ENCODE peak calls at places on chromosomes 7 and 10, in five cellular contexts. X is substantia nigra; S is PC-9; M is CD4-positive, alpha-beta memory T cell; U is mammary epithelial cell. Q is an unnamed sample.

GRCh38 chr7:112985377-112985987 is 101.1 kb downstream of the GPR85 start:
- DNase-seq in S (no peak), M (no peak), U (peak; percentile 60), X (no peak), Q (no peak)

GRCh38 chr7:48048113-48048512 is 12.8 kb downstream of the C7orf57 start:
- DNase-seq in S (no peak), X (no peak), U (peak; percentile 17), M (no peak), Q (no peak)

GRCh38 chr7:99623091-99623693 is 6.4 kb downstream of the ZSCAN25 start:
- DNase-seq in X (no peak), U (peak; percentile 90), S (no peak), M (no peak), Q (no peak)

GRCh38 chr7:151442776-151443496 is 3.0 kb upstream of the CRYGN start:
- DNase-seq in U (no peak), X (no peak), M (no peak), S (no peak), Q (no peak)

GRCh38 chr7:7693881-7694280 is 24.5 kb downstream of the RPA3 start:
- DNase-seq in M (no peak), U (peak; percentile 80), X (no peak), S (no peak), Q (no peak)

GRCh38 chr7:29626730-29627129 is 63.1 kb downstream of the PRR15 start:
- DNase-seq in X (no peak), M (no peak), S (no peak), U (no peak), Q (no peak)

GRCh38 chr10:91433620-91434019 is 23.5 kb downstream of the HECTD2 start:
- DNase-seq in X (no peak), S (no peak), U (no peak), M (no peak), Q (no peak)

GRCh38 chr7:109639561-109639960 is 1069.9 kb downstream of the DNAJB9 start:
- DNase-seq in X (no peak), S (no peak), M (no peak), U (no peak), Q (no peak)

GRCh38 chr7:135659159-135659837 is 3.0 kb upstream of the STMP1 start:
- DNase-seq in X (no peak), S (no peak), U (no peak), M (no peak), Q (no peak)

GRCh38 chr7:75599244-75599771 is 107.2 kb downstream of the SPDYE5 start:
- DNase-seq in S (no peak), X (peak; percentile 95), M (no peak), U (no peak), Q (peak; percentile 92)

GRCh38 chr7:46810986-46811385 is 770.9 kb downstream of the TNS3 start:
- DNase-seq in M (no peak), X (no peak), S (no peak), U (no peak), Q (no peak)

GRCh38 chr10:995559-995926 is 7.3 kb downstream of the GTPBP4 start:
- DNase-seq in U (no peak), M (no peak), S (no peak), X (no peak), Q (no peak)

GRCh38 chr10:22849077-22849810 is 78.6 kb upstream of the ARMC3 start:
- DNase-seq in X (peak; percentile 91), M (no peak), U (peak; percentile 40), S (no peak), Q (peak; percentile 84)

GRCh38 chr7:99008181-99008631 is 129.9 kb downstream of the TRRAP start:
- DNase-seq in M (no peak), X (no peak), U (no peak), S (no peak), Q (no peak)

GRCh38 chr10:88989824-88990527 is 622 bp upstream of the FAS start:
- DNase-seq in U (peak; percentile 72), M (no peak), X (no peak), S (no peak), Q (no peak)

GRCh38 chr10:97407211-97407951 is 6.2 kb upstream of the RRP12 start:
- DNase-seq in X (peak; percentile 17), S (peak; percentile 34), U (peak; percentile 78), M (peak; percentile 74), Q (no peak)
- H3K27ac ChIP-seq in X (peak overlapping the region; percentile 13), S (no peak overlapping the region), U (peak overlapping the region; percentile 9), M (no peak overlapping the region), Q (peak overlapping the region; percentile 23)

DNA sequence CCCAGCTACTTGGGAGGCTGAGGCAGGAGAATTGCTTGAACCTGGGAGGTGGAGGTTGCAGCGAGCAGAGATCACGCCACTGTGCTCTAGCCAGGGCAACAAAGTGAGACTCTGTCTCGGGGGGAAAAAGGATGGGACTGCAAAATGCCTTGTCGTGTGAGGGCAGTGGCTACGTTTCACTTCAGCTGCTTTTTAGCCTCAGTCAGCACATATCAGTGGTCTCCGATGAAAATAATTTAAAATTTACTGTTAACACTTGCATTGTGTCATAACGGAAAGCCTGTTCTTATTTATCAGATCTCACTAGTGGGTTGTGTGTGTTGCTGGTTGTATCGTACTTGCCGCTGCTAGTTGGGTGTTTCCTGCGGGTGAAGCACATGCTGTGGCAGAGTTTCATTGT is 61.9 kb downstream of the RBM33 start:
- DNase-seq in S (no peak), M (no peak), X (no peak), U (no peak), Q (no peak)
- H3K27ac ChIP-seq in S (no peak overlapping the region), M (no peak overlapping the region), X (no peak overlapping the region), U (no peak overlapping the region), Q (no peak overlapping the region)

GRCh38 chr7:50153141-50153540 is 60.1 kb upstream of the ZPBP start:
- DNase-seq in S (no peak), X (no peak), U (no peak), M (no peak), Q (no peak)

GRCh38 chr7:50149364-50149763 is 56.3 kb upstream of the ZPBP start:
- DNase-seq in U (no peak), S (no peak), M (peak; percentile 46), X (no peak), Q (no peak)

GRCh38 chr7:50147952-50148351 is 54.9 kb upstream of the ZPBP start:
- DNase-seq in U (no peak), S (no peak), M (no peak), X (no peak), Q (no peak)

GRCh38 chr7:50152486-50152885 is 59.4 kb upstream of the ZPBP start:
- DNase-seq in U (no peak), X (no peak), S (no peak), M (no peak), Q (no peak)

GRCh38 chr7:50151661-50152060 is 58.6 kb upstream of the ZPBP start:
- DNase-seq in X (no peak), M (no peak), S (no peak), U (no peak), Q (no peak)
- H3K27ac ChIP-seq in X (no peak overlapping the region), M (no peak overlapping the region), S (no peak overlapping the region), U (no peak overlapping the region), Q (peak overlapping the region; percentile 71)

GRCh38 chr10:77613476-77614130 is 24.0 kb downstream of the KCNMA1 start:
- DNase-seq in U (no peak), M (no peak), X (no peak), S (no peak), Q (no peak)
- H3K27ac ChIP-seq in U (no peak overlapping the region), M (no peak overlapping the region), X (no peak overlapping the region), S (no peak overlapping the region), Q (peak overlapping the region; percentile 63)

GRCh38 chr7:43834463-43835251 is 34.7 kb downstream of the MRPS24 start:
- DNase-seq in M (peak; percentile 60), U (peak; percentile 66), X (no peak), S (no peak), Q (no peak)
- H3K27ac ChIP-seq in M (peak overlapping the region; percentile 60), U (no peak overlapping the region), X (no peak overlapping the region), S (no peak overlapping the region), Q (no peak overlapping the region)

Q was measured in caudate nucleus.